ENCODE peak calls at places on chromosomes 1 and 21, in four cellular contexts. P is HepG2, D is K562, W is H1. E is an unnamed sample.

GRCh38 chr1:89121641-89122040 is 4.3 kb downstream of the GBP2 start:
- DNase-seq in W (no peak), D (no peak), P (no peak), E (no peak)

GRCh38 chr1:15035236-15035635 is 118.3 kb upstream of the TMEM51 start:
- DNase-seq in D (no peak), P (no peak), W (no peak), E (no peak)

GRCh38 chr1:23010734-23011449 is 4.8 kb downstream of the TEX46 start:
- DNase-seq in D (no peak), P (no peak), W (no peak), E (no peak)

GRCh38 chr1:212650228-212650627 is 41.7 kb downstream of the ATF3 start:
- DNase-seq in P (no peak), W (no peak), D (no peak), E (no peak)

GRCh38 chr1:231969078-231969477 is 342.5 kb downstream of the DISC1 start:
- DNase-seq in D (no peak), P (no peak), W (no peak), E (no peak)

GRCh38 chr1:233794863-233795262 is 109.6 kb upstream of the SLC35F3 start:
- DNase-seq in W (no peak), P (no peak), D (no peak), E (no peak)

GRCh38 chr1:191757003-191757402 is 401.3 kb upstream of the RGS18 start:
- DNase-seq in D (no peak), W (no peak), P (no peak), E (no peak)

GRCh38 chr1:6003568-6004411 is 11.6 kb upstream of the NPHP4 start:
- DNase-seq in P (peak; percentile 82), W (no peak), D (no peak), E (no peak)

GRCh38 chr1:226545806-226546596 is 2.6 kb upstream of the STUM start:
- DNase-seq in D (no peak), W (no peak), P (no peak), E (no peak)

GRCh38 chr1:59081181-59081580 is 215.7 kb upstream of the FGGY start:
- DNase-seq in D (no peak), P (no peak), W (no peak), E (no peak)

GRCh38 chr1:31977361-31978131 is 36.1 kb upstream of the KHDRBS1 start:
- DNase-seq in D (peak; percentile 68), P (peak; percentile 41), W (peak; percentile 64), E (peak; percentile 30)

GRCh38 chr1:183911285-183911684 is 106.4 kb downstream of the RGL1 start:
- DNase-seq in W (no peak), D (no peak), P (no peak), E (no peak)

GRCh38 chr1:197915797-197916686 is 1.1 kb upstream of the LHX9 start:
- DNase-seq in W (no peak), D (peak; percentile 48), P (peak; percentile 67), E (peak; percentile 81)

GRCh38 chr1:206748348-206749034 is 22.1 kb upstream of the IL19 start:
- DNase-seq in D (no peak), P (no peak), W (no peak), E (no peak)
- TF ChIP-seq JUND in D (no peak), P (no peak), W (no peak), E (no peak)

GRCh38 chr21:33026878-33027400 is 1.2 kb downstream of the OLIG2 start:
- DNase-seq in D (no peak), W (no peak), P (no peak), E (no peak)
- TF ChIP-seq JUND in D (no peak), W (no peak), P (no peak), E (no peak)

GRCh38 chr1:228156518-228156875 is 6.8 kb downstream of the GJC2 start:
- DNase-seq in W (no peak), D (no peak), P (no peak), E (no peak)
- TF ChIP-seq JUND in W (no peak), D (no peak), P (no peak), E (no peak)

DNA sequence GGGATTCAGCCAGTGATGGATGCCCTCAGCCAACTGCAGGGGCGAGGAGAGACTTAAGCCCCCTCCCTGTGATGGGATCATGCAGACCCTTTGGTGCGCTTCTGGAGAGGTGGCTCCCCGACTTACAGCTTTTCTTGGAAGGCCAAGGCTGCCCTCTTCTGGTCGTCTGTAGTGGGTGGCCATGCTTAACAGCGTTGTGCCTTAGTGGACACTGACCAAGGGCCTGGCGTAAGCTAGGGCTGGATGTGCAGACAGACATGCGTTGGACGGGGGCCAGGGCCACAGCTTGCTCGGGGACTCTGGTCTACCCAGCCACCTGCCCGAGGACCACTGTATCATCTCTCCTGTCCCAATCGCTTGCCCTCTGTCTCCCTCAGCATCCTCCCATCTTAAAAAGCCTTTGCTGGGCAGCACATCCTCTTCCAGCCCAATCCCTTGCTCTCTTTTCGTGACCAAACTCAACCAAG is 5.5 kb downstream of the AZIN2 start:
- DNase-seq in W (peak; percentile 41), P (peak; percentile 69), D (peak; percentile 56), E (peak; percentile 19)
- TF ChIP-seq JUND in W (no peak), P (no peak), D (no peak), E (no peak)